ENCODE peak calls at places on chromosomes 6 and 20, in six cellular contexts. One of them, this sample, is unnamed.
A peak's percentile ranks its signal among the peaks of the same experiment; 100 is the strongest.

GRCh38 chr6:166236586-166236985 is 68.9 kb upstream of the TBXT start:
- DNase-seq in HL-60: peak; percentile 73
- DNase-seq in HCT116: no peak
- DNase-seq in GM23338: no peak
- DNase-seq in SK-N-SH: no peak
- DNase-seq in A549: no peak
- DNase-seq in this sample: no peak

GRCh38 chr6:84074988-84075781 is 41.6 kb downstream of the MRAP2 start:
- DNase-seq in HL-60: no peak
- DNase-seq in HCT116: peak; percentile 6
- DNase-seq in GM23338: peak; percentile 78
- DNase-seq in SK-N-SH: no peak
- DNase-seq in A549: no peak
- DNase-seq in this sample: no peak

GRCh38 chr20:60078351-60079250 is 120.4 kb downstream of the CDH26 start:
- DNase-seq in HL-60: peak; percentile 89
- DNase-seq in HCT116: no peak
- DNase-seq in GM23338: no peak
- DNase-seq in SK-N-SH: no peak
- DNase-seq in A549: no peak
- DNase-seq in this sample: no peak

GRCh38 chr20:24376523-24377085 is 92.8 kb upstream of the SYNDIG1 start:
- DNase-seq in HL-60: peak; percentile 13
- DNase-seq in HCT116: no peak
- DNase-seq in GM23338: no peak
- DNase-seq in SK-N-SH: no peak
- DNase-seq in A549: no peak
- DNase-seq in this sample: no peak

GRCh38 chr6:130794010-130794675 is 33.1 kb upstream of the SMLR1 start:
- DNase-seq in HL-60: no peak
- DNase-seq in HCT116: no peak
- DNase-seq in GM23338: no peak
- DNase-seq in SK-N-SH: no peak
- DNase-seq in A549: no peak
- DNase-seq in this sample: no peak

GRCh38 chr6:160730911-160731310 is 28.9 kb downstream of the PLG start:
- DNase-seq in HL-60: peak; percentile 3
- DNase-seq in HCT116: no peak
- DNase-seq in GM23338: peak; percentile 74
- DNase-seq in SK-N-SH: no peak
- DNase-seq in A549: peak; percentile 3
- DNase-seq in this sample: peak; percentile 31

GRCh38 chr6:33419580-33420492 is at the start of gene SYNGAP1:
- DNase-seq in HL-60: no peak
- DNase-seq in HCT116: no peak
- DNase-seq in GM23338: peak; percentile 76
- DNase-seq in SK-N-SH: peak; percentile 67
- DNase-seq in A549: no peak
- DNase-seq in this sample: no peak

GRCh38 chr6:11604215-11604614 is 66.7 kb downstream of the TMEM170B start:
- DNase-seq in HL-60: peak; percentile 18
- DNase-seq in HCT116: no peak
- DNase-seq in GM23338: no peak
- DNase-seq in SK-N-SH: no peak
- DNase-seq in A549: no peak
- DNase-seq in this sample: no peak

GRCh38 chr6:38184780-38185080 is 365.2 kb downstream of the ZFAND3 start:
- DNase-seq in HL-60: no peak
- DNase-seq in HCT116: no peak
- DNase-seq in GM23338: no peak
- DNase-seq in SK-N-SH: peak; percentile 69
- DNase-seq in A549: no peak
- DNase-seq in this sample: no peak

GRCh38 chr6:41779336-41779735 is 364 bp downstream of the FRS3 start:
- DNase-seq in HL-60: no peak
- DNase-seq in HCT116: no peak
- DNase-seq in GM23338: peak; percentile 52
- DNase-seq in SK-N-SH: no peak
- DNase-seq in A549: no peak
- DNase-seq in this sample: no peak

GRCh38 chr6:41779793-41780622 is at the start of gene FRS3:
- DNase-seq in HL-60: peak; percentile 97
- DNase-seq in HCT116: peak; percentile 90
- DNase-seq in GM23338: peak; percentile 97
- DNase-seq in SK-N-SH: peak; percentile 99
- DNase-seq in A549: peak; percentile 81
- DNase-seq in this sample: peak; percentile 95

GRCh38 chr6:41780623-41781301 is at the start of gene PRICKLE4:
- DNase-seq in HL-60: no peak
- DNase-seq in HCT116: no peak
- DNase-seq in GM23338: peak; percentile 70
- DNase-seq in SK-N-SH: peak; percentile 71
- DNase-seq in A549: peak; percentile 42
- DNase-seq in this sample: no peak

GRCh38 chr6:41783106-41783780 is 2.7 kb downstream of the PRICKLE4 start:
- DNase-seq in HL-60: no peak
- DNase-seq in HCT116: no peak
- DNase-seq in GM23338: no peak
- DNase-seq in SK-N-SH: no peak
- DNase-seq in A549: no peak
- DNase-seq in this sample: no peak

DNA sequence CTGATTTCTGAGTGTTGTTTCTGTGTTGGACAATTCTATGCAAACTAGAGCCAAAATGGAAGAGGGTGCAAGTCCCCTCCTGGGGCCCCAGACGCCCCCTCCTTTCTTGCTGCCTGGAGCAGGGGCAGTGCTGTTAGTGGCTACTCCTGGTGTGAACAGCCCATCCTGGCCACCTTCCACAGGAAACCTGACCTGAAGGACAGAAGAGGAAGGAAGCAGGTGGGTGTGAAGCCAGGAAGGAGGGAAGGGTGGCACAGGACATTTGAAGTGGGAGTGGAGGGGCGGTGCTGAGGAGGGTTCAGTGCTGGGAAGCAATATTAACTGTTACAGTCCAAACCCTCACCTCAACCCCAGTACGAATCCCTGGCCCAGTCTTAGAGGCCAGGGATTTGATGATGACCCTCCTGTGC is 725 bp downstream of the PRICKLE4 start:
- DNase-seq in HL-60: no peak
- DNase-seq in HCT116: no peak
- DNase-seq in GM23338: no peak
- DNase-seq in SK-N-SH: no peak
- DNase-seq in A549: no peak
- DNase-seq in this sample: no peak
- TF ChIP-seq REST in HL-60: no peak
- TF ChIP-seq REST in HCT116: no peak
- TF ChIP-seq REST in GM23338: no peak
- TF ChIP-seq REST in SK-N-SH: no peak
- TF ChIP-seq REST in A549: no peak
- TF ChIP-seq REST in this sample: no peak

GRCh38 chr6:73264446-73264845 is 1.4 kb upstream of the KHDC1 start:
- DNase-seq in HL-60: no peak
- DNase-seq in HCT116: no peak
- DNase-seq in GM23338: no peak
- DNase-seq in SK-N-SH: no peak
- DNase-seq in A549: no peak
- DNase-seq in this sample: no peak
- TF ChIP-seq REST in HL-60: no peak
- TF ChIP-seq REST in HCT116: no peak
- TF ChIP-seq REST in GM23338: no peak
- TF ChIP-seq REST in SK-N-SH: no peak
- TF ChIP-seq REST in A549: no peak
- TF ChIP-seq REST in this sample: no peak

DNA sequence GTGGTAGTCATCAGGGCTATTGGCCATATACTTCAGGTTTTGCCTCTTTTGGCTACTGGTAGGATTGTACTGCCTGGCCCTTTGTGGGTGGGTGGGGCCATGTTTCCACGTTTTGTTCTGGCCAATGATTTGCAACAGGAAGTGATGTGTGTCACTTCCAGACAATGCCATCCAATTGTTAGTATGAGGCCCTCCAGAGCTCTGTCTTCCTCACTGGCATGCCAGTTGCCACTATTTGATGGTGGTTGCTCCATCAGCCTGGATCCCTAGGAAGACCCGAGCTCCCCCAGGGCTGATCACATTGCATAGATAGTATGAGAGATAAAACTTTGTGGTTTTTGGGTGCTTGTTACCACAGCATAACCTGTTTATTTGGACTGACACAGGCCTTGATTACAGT is 7.7 kb upstream of the LRRN4 start:
- DNase-seq in HL-60: no peak
- DNase-seq in HCT116: no peak
- DNase-seq in GM23338: no peak
- DNase-seq in SK-N-SH: no peak
- DNase-seq in A549: no peak
- DNase-seq in this sample: no peak
- TF ChIP-seq REST in HL-60: no peak
- TF ChIP-seq REST in HCT116: no peak
- TF ChIP-seq REST in GM23338: no peak
- TF ChIP-seq REST in SK-N-SH: no peak
- TF ChIP-seq REST in A549: no peak
- TF ChIP-seq REST in this sample: no peak

DNA sequence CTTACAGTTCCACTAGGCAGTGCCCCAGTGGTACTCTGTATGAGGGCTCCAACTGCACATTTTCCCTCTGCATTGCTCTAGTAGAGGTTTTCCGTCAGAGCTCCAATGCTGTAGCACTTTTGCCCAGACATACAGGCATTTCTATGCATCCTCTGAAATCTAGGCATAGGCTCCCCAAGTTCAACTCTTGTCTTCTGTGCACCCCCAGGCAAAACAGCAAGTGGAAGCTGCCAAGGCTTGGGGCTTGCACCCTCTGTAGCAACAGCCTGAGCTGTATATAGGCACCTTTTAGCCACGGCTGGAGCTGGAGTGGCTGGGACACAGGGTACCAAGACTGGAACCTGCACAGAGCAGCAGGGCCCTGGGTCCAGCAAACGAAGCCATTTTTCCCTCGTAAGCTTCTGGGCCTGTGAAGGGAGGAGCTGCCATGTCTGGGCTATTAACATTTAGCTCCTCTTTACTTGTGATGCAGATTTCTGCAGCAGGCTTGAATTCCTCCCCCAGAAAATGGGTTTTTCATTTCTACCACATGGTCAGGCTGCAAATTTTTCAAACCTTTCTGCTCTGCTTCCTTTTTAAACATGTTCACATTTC is 596.2 kb upstream of the ADGRB3 start:
- DNase-seq in HL-60: no peak
- DNase-seq in HCT116: no peak
- DNase-seq in GM23338: peak; percentile 84
- DNase-seq in SK-N-SH: no peak
- DNase-seq in A549: no peak
- DNase-seq in this sample: no peak
- TF ChIP-seq REST in HL-60: no peak
- TF ChIP-seq REST in HCT116: no peak
- TF ChIP-seq REST in GM23338: no peak
- TF ChIP-seq REST in SK-N-SH: no peak
- TF ChIP-seq REST in A549: no peak
- TF ChIP-seq REST in this sample: no peak

DNA sequence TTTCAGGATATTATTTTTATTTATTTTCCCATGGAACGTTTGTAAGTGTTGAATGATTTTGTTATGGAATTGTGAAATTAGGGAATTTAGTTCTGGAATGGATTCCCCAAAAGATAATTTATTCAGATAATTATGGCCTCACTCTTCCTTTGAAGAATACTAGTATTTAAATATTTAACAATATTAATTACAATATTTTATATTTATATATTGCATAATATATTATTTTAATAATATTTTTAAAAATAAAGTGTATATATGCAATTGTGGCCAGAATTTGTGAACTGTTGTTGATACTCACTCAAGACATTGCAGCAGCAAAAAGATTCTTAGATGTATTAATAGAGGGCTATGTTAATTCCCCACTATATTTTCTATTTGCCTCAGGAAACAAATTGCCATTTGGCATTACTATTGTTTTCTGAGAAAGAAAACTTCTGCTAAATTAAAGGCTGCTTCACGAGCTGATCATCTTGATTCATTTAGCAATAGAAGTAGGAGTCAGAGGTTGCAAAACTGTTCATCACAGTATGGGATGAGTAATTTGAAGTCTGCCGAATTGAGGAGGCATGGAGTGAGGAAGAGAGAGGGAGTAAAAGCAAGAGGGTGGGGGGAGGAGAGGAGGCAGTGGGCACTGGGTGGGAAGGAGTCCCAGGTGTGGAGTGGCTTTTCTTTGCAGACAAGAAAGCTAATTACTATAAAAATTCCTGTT is 729.2 kb downstream of the DHX35 start:
- DNase-seq in HL-60: no peak
- DNase-seq in HCT116: no peak
- DNase-seq in GM23338: no peak
- DNase-seq in SK-N-SH: no peak
- DNase-seq in A549: no peak
- DNase-seq in this sample: no peak
- TF ChIP-seq REST in HL-60: no peak
- TF ChIP-seq REST in HCT116: no peak
- TF ChIP-seq REST in GM23338: no peak
- TF ChIP-seq REST in SK-N-SH: no peak
- TF ChIP-seq REST in A549: no peak
- TF ChIP-seq REST in this sample: no peak

GRCh38 chr20:5745416-5745968 is 4.7 kb upstream of the SHLD1 start:
- DNase-seq in HL-60: no peak
- DNase-seq in HCT116: no peak
- DNase-seq in GM23338: no peak
- DNase-seq in SK-N-SH: no peak
- DNase-seq in A549: no peak
- DNase-seq in this sample: no peak

GRCh38 chr20:5737619-5737953 is 12.6 kb upstream of the SHLD1 start:
- DNase-seq in HL-60: no peak
- DNase-seq in HCT116: no peak
- DNase-seq in GM23338: no peak
- DNase-seq in SK-N-SH: no peak
- DNase-seq in A549: no peak
- DNase-seq in this sample: no peak

GRCh38 chr20:5735845-5736530 is 14.2 kb upstream of the SHLD1 start:
- DNase-seq in HL-60: no peak
- DNase-seq in HCT116: no peak
- DNase-seq in GM23338: no peak
- DNase-seq in SK-N-SH: no peak
- DNase-seq in A549: no peak
- DNase-seq in this sample: no peak

GRCh38 chr20:5746064-5746463 is 4.1 kb upstream of the SHLD1 start:
- DNase-seq in HL-60: no peak
- DNase-seq in HCT116: no peak
- DNase-seq in GM23338: no peak
- DNase-seq in SK-N-SH: no peak
- DNase-seq in A549: no peak
- DNase-seq in this sample: no peak

DNA sequence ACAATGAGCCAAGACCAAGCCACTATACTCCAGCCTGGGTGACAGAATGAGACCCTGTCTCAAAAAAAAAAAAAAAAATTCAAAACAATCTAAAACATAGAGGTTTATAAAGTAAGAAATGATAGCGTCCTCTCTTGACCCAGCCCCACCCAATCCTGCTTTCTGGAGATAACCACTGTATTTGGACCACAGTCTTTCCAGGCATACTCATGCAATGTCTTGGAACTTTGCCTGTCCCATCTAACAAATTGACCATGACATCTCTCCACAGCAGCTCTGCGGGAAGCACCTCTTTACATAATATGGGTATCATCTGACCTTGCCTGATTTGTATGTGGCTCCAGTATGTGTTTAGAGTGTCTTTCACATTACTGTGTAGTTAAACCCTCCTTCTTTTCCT is 9.1 kb upstream of the SHLD1 start:
- DNase-seq in HL-60: no peak
- DNase-seq in HCT116: no peak
- DNase-seq in GM23338: no peak
- DNase-seq in SK-N-SH: no peak
- DNase-seq in A549: no peak
- DNase-seq in this sample: no peak
- TF ChIP-seq REST in HL-60: no peak
- TF ChIP-seq REST in HCT116: no peak
- TF ChIP-seq REST in GM23338: no peak
- TF ChIP-seq REST in SK-N-SH: no peak
- TF ChIP-seq REST in A549: no peak
- TF ChIP-seq REST in this sample: no peak